ENCODE peak calls at places on chromosomes 2 and 18, in eight cellular contexts. One of them, this sample, is unnamed.

GRCh38 chr2:69237070-69237670 is 149.9 kb downstream of the GFPT1 start:
- DNase-seq in HAP-1: peak; percentile 42
- DNase-seq in OCI-LY7: no peak
- DNase-seq in fibroblast of lung: no peak
- DNase-seq in astrocyte of the spinal cord: no peak
- DNase-seq in mesenchymal stem cell: no peak
- DNase-seq in aorta: no peak
- DNase-seq in HCT116: no peak
- DNase-seq in this sample: no peak

GRCh38 chr2:124402274-124402673 is 377.2 kb downstream of the CNTNAP5 start:
- DNase-seq in HAP-1: no peak
- DNase-seq in OCI-LY7: no peak
- DNase-seq in fibroblast of lung: no peak
- DNase-seq in astrocyte of the spinal cord: no peak
- DNase-seq in mesenchymal stem cell: no peak
- DNase-seq in aorta: no peak
- DNase-seq in HCT116: no peak
- DNase-seq in this sample: no peak

GRCh38 chr2:209495855-209496585 is 72.2 kb downstream of the MAP2 start:
- DNase-seq in HAP-1: peak; percentile 16
- DNase-seq in OCI-LY7: no peak
- DNase-seq in fibroblast of lung: peak; percentile 99
- DNase-seq in astrocyte of the spinal cord: peak; percentile 99
- DNase-seq in mesenchymal stem cell: peak; percentile 94
- DNase-seq in aorta: no peak
- DNase-seq in HCT116: peak; percentile 88
- DNase-seq in this sample: peak; percentile 99

GRCh38 chr2:166792808-166793207 is 95.5 kb upstream of the XIRP2 start:
- DNase-seq in HAP-1: no peak
- DNase-seq in OCI-LY7: no peak
- DNase-seq in fibroblast of lung: no peak
- DNase-seq in astrocyte of the spinal cord: no peak
- DNase-seq in mesenchymal stem cell: no peak
- DNase-seq in aorta: no peak
- DNase-seq in HCT116: no peak
- DNase-seq in this sample: no peak

GRCh38 chr2:241947401-241947800 is 77.9 kb downstream of the RTP5 start:
- DNase-seq in HAP-1: no peak
- DNase-seq in OCI-LY7: no peak
- DNase-seq in fibroblast of lung: no peak
- DNase-seq in astrocyte of the spinal cord: no peak
- DNase-seq in mesenchymal stem cell: no peak
- DNase-seq in aorta: no peak
- DNase-seq in HCT116: no peak
- DNase-seq in this sample: no peak

GRCh38 chr2:155281907-155282306 is 583.4 kb downstream of the KCNJ3 start:
- DNase-seq in HAP-1: no peak
- DNase-seq in OCI-LY7: no peak
- DNase-seq in fibroblast of lung: no peak
- DNase-seq in astrocyte of the spinal cord: no peak
- DNase-seq in mesenchymal stem cell: no peak
- DNase-seq in aorta: no peak
- DNase-seq in HCT116: no peak
- DNase-seq in this sample: no peak

GRCh38 chr2:95296036-95296435 is 1.1 kb upstream of the KCNIP3 start:
- DNase-seq in HAP-1: no peak
- DNase-seq in OCI-LY7: no peak
- DNase-seq in fibroblast of lung: no peak
- DNase-seq in astrocyte of the spinal cord: no peak
- DNase-seq in mesenchymal stem cell: no peak
- DNase-seq in aorta: no peak
- DNase-seq in HCT116: no peak
- DNase-seq in this sample: no peak

GRCh38 chr2:56749152-56749752 is 565.5 kb downstream of the CCDC85A start:
- DNase-seq in HAP-1: peak; percentile 43
- DNase-seq in OCI-LY7: peak; percentile 22
- DNase-seq in fibroblast of lung: peak; percentile 50
- DNase-seq in astrocyte of the spinal cord: peak; percentile 58
- DNase-seq in mesenchymal stem cell: peak; percentile 47
- DNase-seq in aorta: no peak
- DNase-seq in HCT116: peak; percentile 21
- DNase-seq in this sample: no peak

GRCh38 chr18:50558948-50559749 is 738 bp upstream of the MAPK4 start:
- DNase-seq in HAP-1: no peak
- DNase-seq in OCI-LY7: no peak
- DNase-seq in fibroblast of lung: no peak
- DNase-seq in astrocyte of the spinal cord: no peak
- DNase-seq in mesenchymal stem cell: no peak
- DNase-seq in aorta: no peak
- DNase-seq in HCT116: no peak
- DNase-seq in this sample: no peak

GRCh38 chr2:109436635-109437225 is 177.0 kb downstream of the SEPTIN10 start:
- DNase-seq in HAP-1: no peak
- DNase-seq in OCI-LY7: no peak
- DNase-seq in fibroblast of lung: no peak
- DNase-seq in astrocyte of the spinal cord: no peak
- DNase-seq in mesenchymal stem cell: no peak
- DNase-seq in aorta: peak; percentile 42
- DNase-seq in HCT116: no peak
- DNase-seq in this sample: no peak

GRCh38 chr2:15253247-15253646 is 307.9 kb downstream of the NBAS start:
- DNase-seq in HAP-1: no peak
- DNase-seq in OCI-LY7: no peak
- DNase-seq in fibroblast of lung: no peak
- DNase-seq in astrocyte of the spinal cord: no peak
- DNase-seq in mesenchymal stem cell: no peak
- DNase-seq in aorta: no peak
- DNase-seq in HCT116: no peak
- DNase-seq in this sample: no peak

GRCh38 chr18:23284629-23285028 is 149.3 kb downstream of the CABLES1 start:
- DNase-seq in HAP-1: no peak
- DNase-seq in OCI-LY7: no peak
- DNase-seq in fibroblast of lung: no peak
- DNase-seq in astrocyte of the spinal cord: no peak
- DNase-seq in mesenchymal stem cell: no peak
- DNase-seq in aorta: no peak
- DNase-seq in HCT116: no peak
- DNase-seq in this sample: no peak

GRCh38 chr2:15965564-15966019 is 25.2 kb downstream of the MYCN start:
- DNase-seq in HAP-1: peak; percentile 39
- DNase-seq in OCI-LY7: no peak
- DNase-seq in fibroblast of lung: no peak
- DNase-seq in astrocyte of the spinal cord: no peak
- DNase-seq in mesenchymal stem cell: no peak
- DNase-seq in aorta: no peak
- DNase-seq in HCT116: no peak
- DNase-seq in this sample: no peak

GRCh38 chr2:180983468-180984388 is 3.3 kb downstream of the UBE2E3 start:
- DNase-seq in HAP-1: peak; percentile 87
- DNase-seq in OCI-LY7: peak; percentile 73
- DNase-seq in fibroblast of lung: peak; percentile 68
- DNase-seq in astrocyte of the spinal cord: peak; percentile 79
- DNase-seq in mesenchymal stem cell: peak; percentile 76
- DNase-seq in aorta: no peak
- DNase-seq in HCT116: peak; percentile 39
- DNase-seq in this sample: peak; percentile 42
- H3K4me3 ChIP-seq in HAP-1: peak overlapping the region; percentile 61
- H3K4me3 ChIP-seq in OCI-LY7: peak overlapping the region; percentile 42
- H3K4me3 ChIP-seq in fibroblast of lung: peak overlapping the region; percentile 1
- H3K4me3 ChIP-seq in astrocyte of the spinal cord: peak overlapping the region; percentile 3
- H3K4me3 ChIP-seq in mesenchymal stem cell: peak overlapping the region; percentile 99
- H3K4me3 ChIP-seq in aorta: peak overlapping the region; percentile 26
- H3K4me3 ChIP-seq in HCT116: peak overlapping the region; percentile 9
- H3K4me3 ChIP-seq in this sample: peak overlapping the region; percentile 7

GRCh38 chr2:37344453-37345361 is at the start of gene QPCT:
- DNase-seq in HAP-1: peak; percentile 12
- DNase-seq in OCI-LY7: peak; percentile 68
- DNase-seq in fibroblast of lung: peak; percentile 68
- DNase-seq in astrocyte of the spinal cord: peak; percentile 43
- DNase-seq in mesenchymal stem cell: peak; percentile 65
- DNase-seq in aorta: peak; percentile 81
- DNase-seq in HCT116: no peak
- DNase-seq in this sample: no peak
- H3K4me3 ChIP-seq in HAP-1: peak within 1 kb of the TSS; percentile 45
- H3K4me3 ChIP-seq in OCI-LY7: peak within 1 kb of the TSS; percentile 70
- H3K4me3 ChIP-seq in fibroblast of lung: peak within 1 kb of the TSS; percentile 63
- H3K4me3 ChIP-seq in astrocyte of the spinal cord: peak within 1 kb of the TSS; percentile 56
- H3K4me3 ChIP-seq in mesenchymal stem cell: peak within 1 kb of the TSS; percentile 83
- H3K4me3 ChIP-seq in aorta: peak within 1 kb of the TSS; percentile 29
- H3K4me3 ChIP-seq in HCT116: no peak within 1 kb of the TSS
- H3K4me3 ChIP-seq in this sample: peak within 1 kb of the TSS; percentile 78

GRCh38 chr2:96436416-96436815 is 68.7 kb downstream of the NEURL3 start:
- DNase-seq in HAP-1: peak; percentile 85
- DNase-seq in OCI-LY7: no peak
- DNase-seq in fibroblast of lung: no peak
- DNase-seq in astrocyte of the spinal cord: no peak
- DNase-seq in mesenchymal stem cell: no peak
- DNase-seq in aorta: no peak
- DNase-seq in HCT116: no peak
- DNase-seq in this sample: no peak

GRCh38 chr2:96438589-96438988 is 66.6 kb downstream of the NEURL3 start:
- DNase-seq in HAP-1: no peak
- DNase-seq in OCI-LY7: no peak
- DNase-seq in fibroblast of lung: no peak
- DNase-seq in astrocyte of the spinal cord: no peak
- DNase-seq in mesenchymal stem cell: no peak
- DNase-seq in aorta: no peak
- DNase-seq in HCT116: no peak
- DNase-seq in this sample: no peak

GRCh38 chr2:96437512-96437911 is 67.6 kb downstream of the NEURL3 start:
- DNase-seq in HAP-1: no peak
- DNase-seq in OCI-LY7: no peak
- DNase-seq in fibroblast of lung: no peak
- DNase-seq in astrocyte of the spinal cord: no peak
- DNase-seq in mesenchymal stem cell: no peak
- DNase-seq in aorta: no peak
- DNase-seq in HCT116: no peak
- DNase-seq in this sample: no peak

GRCh38 chr2:96431319-96431718 is 73.8 kb downstream of the NEURL3 start:
- DNase-seq in HAP-1: no peak
- DNase-seq in OCI-LY7: no peak
- DNase-seq in fibroblast of lung: no peak
- DNase-seq in astrocyte of the spinal cord: no peak
- DNase-seq in mesenchymal stem cell: no peak
- DNase-seq in aorta: no peak
- DNase-seq in HCT116: no peak
- DNase-seq in this sample: no peak

GRCh38 chr2:96436961-96437360 is 68.2 kb downstream of the NEURL3 start:
- DNase-seq in HAP-1: peak; percentile 95
- DNase-seq in OCI-LY7: no peak
- DNase-seq in fibroblast of lung: no peak
- DNase-seq in astrocyte of the spinal cord: no peak
- DNase-seq in mesenchymal stem cell: no peak
- DNase-seq in aorta: no peak
- DNase-seq in HCT116: no peak
- DNase-seq in this sample: no peak
- H3K4me3 ChIP-seq in HAP-1: no peak overlapping the region
- H3K4me3 ChIP-seq in OCI-LY7: no peak overlapping the region
- H3K4me3 ChIP-seq in fibroblast of lung: no peak overlapping the region
- H3K4me3 ChIP-seq in astrocyte of the spinal cord: no peak overlapping the region
- H3K4me3 ChIP-seq in mesenchymal stem cell: no peak overlapping the region
- H3K4me3 ChIP-seq in aorta: no peak overlapping the region
- H3K4me3 ChIP-seq in HCT116: no peak overlapping the region
- H3K4me3 ChIP-seq in this sample: no peak overlapping the region

GRCh38 chr18:79629606-79630005 is 50.0 kb upstream of the CTDP1 start:
- DNase-seq in HAP-1: no peak
- DNase-seq in OCI-LY7: no peak
- DNase-seq in fibroblast of lung: no peak
- DNase-seq in astrocyte of the spinal cord: no peak
- DNase-seq in mesenchymal stem cell: no peak
- DNase-seq in aorta: no peak
- DNase-seq in HCT116: no peak
- DNase-seq in this sample: no peak

GRCh38 chr18:79629249-79629558 is 50.4 kb upstream of the CTDP1 start:
- DNase-seq in HAP-1: no peak
- DNase-seq in OCI-LY7: no peak
- DNase-seq in fibroblast of lung: no peak
- DNase-seq in astrocyte of the spinal cord: no peak
- DNase-seq in mesenchymal stem cell: no peak
- DNase-seq in aorta: no peak
- DNase-seq in HCT116: no peak
- DNase-seq in this sample: no peak

GRCh38 chr18:79631096-79631507 is 48.5 kb upstream of the CTDP1 start:
- DNase-seq in HAP-1: no peak
- DNase-seq in OCI-LY7: no peak
- DNase-seq in fibroblast of lung: no peak
- DNase-seq in astrocyte of the spinal cord: no peak
- DNase-seq in mesenchymal stem cell: no peak
- DNase-seq in aorta: no peak
- DNase-seq in HCT116: no peak
- DNase-seq in this sample: no peak

GRCh38 chr18:79631761-79632446 is 47.7 kb upstream of the CTDP1 start:
- DNase-seq in HAP-1: no peak
- DNase-seq in OCI-LY7: no peak
- DNase-seq in fibroblast of lung: no peak
- DNase-seq in astrocyte of the spinal cord: no peak
- DNase-seq in mesenchymal stem cell: no peak
- DNase-seq in aorta: no peak
- DNase-seq in HCT116: no peak
- DNase-seq in this sample: no peak

GRCh38 chr18:79630266-79631095 is 49.1 kb upstream of the CTDP1 start:
- DNase-seq in HAP-1: no peak
- DNase-seq in OCI-LY7: no peak
- DNase-seq in fibroblast of lung: peak; percentile 11
- DNase-seq in astrocyte of the spinal cord: no peak
- DNase-seq in mesenchymal stem cell: no peak
- DNase-seq in aorta: no peak
- DNase-seq in HCT116: no peak
- DNase-seq in this sample: no peak
- H3K4me3 ChIP-seq in HAP-1: no peak overlapping the region
- H3K4me3 ChIP-seq in OCI-LY7: no peak overlapping the region
- H3K4me3 ChIP-seq in fibroblast of lung: no peak overlapping the region
- H3K4me3 ChIP-seq in astrocyte of the spinal cord: no peak overlapping the region
- H3K4me3 ChIP-seq in mesenchymal stem cell: no peak overlapping the region
- H3K4me3 ChIP-seq in aorta: no peak overlapping the region
- H3K4me3 ChIP-seq in HCT116: no peak overlapping the region
- H3K4me3 ChIP-seq in this sample: no peak overlapping the region

This sample was measured in retinal pigment epithelial cell.